ENCODE peak calls at places on chromosomes 2 and 18, in four cellular contexts. P is GM23248, M is MM.1S, T is GM23338. O is an unnamed sample.

GRCh38 chr2:19900536-19901200 is 1.1 kb downstream of the TTC32 start:
- DNase-seq in M (peak; percentile 50), T (peak; percentile 11), P (peak; percentile 53), O (peak; percentile 13)

GRCh38 chr18:47779381-47779780 is 151.1 kb downstream of the SMAD2 start:
- DNase-seq in M (no peak), P (no peak), T (no peak), O (no peak)

GRCh38 chr18:41077076-41077475 is 878.0 kb upstream of the PIK3C3 start:
- DNase-seq in M (no peak), T (no peak), P (no peak), O (no peak)

GRCh38 chr2:12033494-12033893 is 287.1 kb downstream of the LPIN1 start:
- DNase-seq in M (no peak), P (no peak), T (no peak), O (no peak)

GRCh38 chr2:239729151-239729550 is 296.0 kb downstream of the NDUFA10 start:
- DNase-seq in T (no peak), P (no peak), M (no peak), O (no peak)

GRCh38 chr2:62934501-62934900 is 116.1 kb upstream of the OTX1 start:
- DNase-seq in M (no peak), T (peak; percentile 16), P (peak; percentile 14), O (no peak)

GRCh38 chr2:152098033-152098797 is 629 bp downstream of the CACNB4 start:
- DNase-seq in P (peak; percentile 55), M (no peak), T (peak; percentile 57), O (peak; percentile 65)

GRCh38 chr2:20781656-20782265 is 41.1 kb downstream of the LDAH start:
- DNase-seq in P (peak; percentile 32), M (peak; percentile 49), T (peak; percentile 74), O (peak; percentile 49)

GRCh38 chr2:78115291-78115690 is 593.1 kb upstream of the LRRTM4 start:
- DNase-seq in M (peak; percentile 59), T (no peak), P (no peak), O (no peak)

GRCh38 chr18:46158498-46158897 is 54.3 kb downstream of the HAUS1 start:
- DNase-seq in P (peak; percentile 72), M (no peak), T (no peak), O (peak; percentile 38)

GRCh38 chr2:131966256-131966655 is 195.5 kb downstream of the ANKRD30BL start:
- DNase-seq in T (no peak), M (no peak), P (no peak), O (no peak)

DNA sequence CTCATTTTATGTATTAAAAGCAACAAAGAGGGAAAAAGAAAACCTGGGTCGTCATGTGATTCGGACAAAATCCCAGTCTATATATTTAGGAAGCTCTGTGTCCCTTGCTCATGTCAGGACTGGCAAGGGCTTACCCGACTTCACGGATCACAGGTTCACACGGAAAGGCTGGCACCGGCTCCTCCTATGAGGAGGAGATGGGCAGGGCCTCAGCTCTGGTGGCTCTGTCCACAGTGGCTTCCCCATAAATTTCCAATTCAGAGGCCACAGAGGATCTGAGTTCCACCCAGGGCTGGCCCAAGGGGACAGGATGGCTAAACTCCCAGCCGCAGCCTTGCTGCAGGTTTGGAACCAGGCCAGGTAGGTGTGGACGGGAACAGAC is 186.8 kb downstream of the BCL2 start:
- DNase-seq in M (no peak), P (no peak), T (no peak), O (no peak)
- H3F3A ChIP-seq in M (no peaks in the 10 kb centered on the region), P (no peaks in the 10 kb centered on the region), T (no peaks in the 10 kb centered on the region), O (no peaks in the 10 kb centered on the region)

DNA sequence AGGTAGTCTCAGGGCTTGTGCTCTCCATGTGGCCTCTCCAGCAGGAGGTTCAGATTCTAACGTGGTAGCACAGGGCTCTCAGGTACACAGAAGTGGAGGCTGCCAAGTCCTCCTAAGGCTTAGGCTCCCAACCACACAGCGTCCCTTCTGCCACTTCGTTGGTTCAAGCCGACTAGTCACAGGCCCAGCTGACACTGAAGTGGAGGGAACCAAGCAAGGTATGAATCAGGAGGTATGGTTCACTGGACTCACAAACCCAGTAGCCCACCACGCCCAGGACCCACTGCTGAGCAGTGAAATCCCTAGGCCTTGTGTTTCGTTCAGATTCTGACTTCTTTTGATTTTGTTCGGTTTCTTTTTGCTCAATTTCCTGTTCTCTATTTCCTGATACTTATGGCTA is 46.0 kb upstream of the SEC11C start:
- DNase-seq in M (no peak), T (no peak), P (no peak), O (no peak)
- H3K27ac ChIP-seq in M (no peak overlapping the region), T (no peak overlapping the region), P (no peak overlapping the region), O (no peak overlapping the region)

GRCh38 chr2:222878877-222879601 is 18.2 kb downstream of the ACSL3 start:
- DNase-seq in T (no peak), P (peak; percentile 83), M (no peak), O (no peak)
- H3F3A ChIP-seq in T (no peaks in the 10 kb centered on the region), P (peaks cover 12% of the 10 kb centered on the region), M (no peaks in the 10 kb centered on the region), O (no peaks in the 10 kb centered on the region)

GRCh38 chr2:72442270-72442669 is 294.6 kb upstream of the CYP26B1 start:
- DNase-seq in M (peak; percentile 39), P (no peak), T (no peak), O (no peak)
- H3K27ac ChIP-seq in M (no peak overlapping the region), P (no peak overlapping the region), T (no peak overlapping the region), O (no peak overlapping the region)

DNA sequence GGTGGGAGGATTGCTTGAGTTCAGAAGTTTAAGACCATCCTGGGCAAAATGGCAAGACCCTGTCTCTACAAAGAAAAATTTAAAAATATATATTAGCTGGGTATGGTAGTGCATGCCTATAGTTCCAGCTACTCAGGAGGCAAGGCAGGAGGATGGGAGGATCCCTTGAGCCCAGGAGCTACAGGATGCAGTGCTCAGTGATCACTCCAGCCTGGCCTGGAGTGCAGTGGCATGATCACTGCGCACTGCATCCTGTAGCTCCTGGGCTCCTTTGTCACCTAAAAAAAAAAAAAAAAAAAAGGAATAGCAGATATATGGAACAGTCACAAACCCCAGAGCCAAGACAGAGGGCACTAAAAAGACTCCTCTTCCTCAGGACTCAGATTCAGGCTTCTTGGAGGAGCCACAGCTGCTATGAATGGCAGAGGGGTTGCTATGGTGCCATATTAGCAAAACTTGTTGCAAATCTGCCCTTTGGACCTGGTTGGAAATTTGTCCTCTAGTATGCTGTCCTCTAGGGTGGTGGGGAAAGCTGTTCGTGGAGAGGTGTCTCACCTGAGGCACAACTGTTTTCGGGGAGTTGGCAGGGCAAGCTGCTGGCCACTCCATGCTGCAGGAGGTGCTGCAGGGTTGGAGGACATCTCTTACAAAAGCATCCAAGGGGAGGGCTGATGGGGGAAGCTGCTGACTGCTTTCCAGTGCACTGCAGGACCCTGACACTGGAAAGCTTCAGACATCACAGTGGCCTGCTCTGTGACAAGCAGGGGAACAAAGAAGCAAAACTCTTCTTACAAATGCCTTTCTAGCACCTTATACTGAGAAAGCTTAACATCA is 22.7 kb downstream of the CYP20A1 start:
- DNase-seq in M (no peak), T (peak; percentile 38), P (no peak), O (peak; percentile 4)
- H3F3A ChIP-seq in M (no peaks in the 10 kb centered on the region), T (no peaks in the 10 kb centered on the region), P (peaks cover 5% of the 10 kb centered on the region), O (no peaks in the 10 kb centered on the region)

GRCh38 chr2:126660068-126660467 is 4.1 kb downstream of the GYPC start:
- DNase-seq in M (no peak), T (no peak), P (no peak), O (no peak)

GRCh38 chr2:126658910-126659613 is 3.1 kb downstream of the GYPC start:
- DNase-seq in P (peak; percentile 74), T (no peak), M (peak; percentile 78), O (no peak)

GRCh38 chr2:126662623-126663022 is 6.7 kb downstream of the GYPC start:
- DNase-seq in T (no peak), P (no peak), M (no peak), O (no peak)

GRCh38 chr2:126661702-126662465 is 5.9 kb downstream of the GYPC start:
- DNase-seq in P (no peak), M (no peak), T (no peak), O (no peak)

GRCh38 chr2:126661001-126661400 is 5.0 kb downstream of the GYPC start:
- DNase-seq in M (no peak), P (no peak), T (no peak), O (no peak)
- H3K27ac ChIP-seq in M (no peak overlapping the region), P (no peak overlapping the region), T (no peak overlapping the region), O (no peak overlapping the region)

DNA sequence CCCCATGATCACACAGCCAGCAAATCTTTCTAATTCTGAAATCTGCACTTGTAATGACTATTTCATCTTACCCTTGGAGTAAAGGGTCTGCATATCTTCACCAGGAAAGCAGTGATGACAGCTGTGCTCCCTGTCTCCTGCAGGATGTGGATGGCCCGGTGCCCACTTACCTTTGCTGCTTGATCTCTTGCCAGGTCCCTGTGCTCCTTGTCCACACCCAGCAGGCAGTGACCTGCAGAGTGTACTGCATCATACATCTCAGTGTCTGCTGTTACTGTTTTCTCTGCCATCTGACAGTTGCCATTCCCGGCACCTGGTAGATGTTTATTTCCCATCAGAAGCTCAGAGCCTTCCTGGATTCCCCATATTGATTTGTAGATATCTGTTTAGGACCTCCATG is 697.7 kb upstream of the RAB6C start:
- DNase-seq in P (no peak), T (no peak), M (no peak), O (no peak)
- H3F3A ChIP-seq in P (no peaks in the 10 kb centered on the region), T (no peaks in the 10 kb centered on the region), M (no peaks in the 10 kb centered on the region), O (no peaks in the 10 kb centered on the region)

DNA sequence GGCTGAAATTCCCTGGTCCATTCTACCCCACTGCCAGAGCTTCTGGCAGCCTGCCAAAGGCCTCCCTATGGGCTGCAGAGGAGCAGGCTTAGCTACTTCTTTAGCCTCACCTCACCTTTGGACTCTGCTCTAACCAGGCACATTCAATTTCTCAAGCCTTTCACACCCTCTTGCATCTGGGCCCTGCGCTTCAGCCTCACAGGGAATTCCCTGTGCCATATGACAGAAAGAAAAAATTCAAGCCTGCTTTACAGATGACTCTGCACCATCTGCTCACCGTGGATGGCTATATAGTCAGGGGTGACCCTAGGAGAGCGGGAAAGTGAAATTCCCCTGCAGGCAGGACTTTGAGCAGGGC is 62.5 kb downstream of the REEP1 start:
- DNase-seq in T (no peak), M (no peak), P (no peak), O (no peak)
- H3K27ac ChIP-seq in T (no peak overlapping the region), M (no peak overlapping the region), P (no peak overlapping the region), O (no peak overlapping the region)